ENCODE peak calls at places on chromosomes 3 and 15, in six cellular contexts. T is small intestine, L is HepG2, D is T follicular helper cell, A is occipital lobe, G is ACHN. I is an unnamed sample.

GRCh38 chr3:141294848-141295247 is 63.2 kb downstream of the PXYLP1 start:
- DNase-seq in G (peak), D (no peak), L (no peak), A (no peak), T (no peak), I (no peak)

GRCh38 chr15:88487176-88487795 is 19.8 kb downstream of the MRPS11 start:
- DNase-seq in L (no peak), D (no peak), T (no peak), A (no peak), G (no peak), I (no peak)

GRCh38 chr15:85008474-85009260 is 27.0 kb downstream of the PDE8A start:
- DNase-seq in A (no peak), L (no peak), D (no peak), G (no peak), T (no peak), I (no peak)

GRCh38 chr3:87167634-87168456 is 59.3 kb upstream of the CHMP2B start:
- DNase-seq in T (peak), A (no peak), D (no peak), G (peak), L (peak), I (no peak)

GRCh38 chr15:88950600-88951160 is 37.5 kb upstream of the MFGE8 start:
- DNase-seq in A (no peak), L (no peak), D (no peak), T (no peak), G (no peak), I (no peak)

GRCh38 chr3:118196183-118196582 is 838.5 kb downstream of the IGSF11 start:
- DNase-seq in D (no peak), T (no peak), G (no peak), L (no peak), A (no peak), I (no peak)

GRCh38 chr15:63892794-63893441 is 59.2 kb upstream of the HERC1 start:
- DNase-seq in T (peak), D (peak), L (no peak), G (no peak), A (no peak), I (peak)

GRCh38 chr15:41692049-41692448 is 31.8 kb downstream of the MGA start:
- DNase-seq in D (no peak), G (no peak), A (no peak), L (no peak), T (no peak), I (no peak)

GRCh38 chr15:82803793-82804574 is 1.9 kb downstream of the FSD2 start:
- DNase-seq in L (no peak), G (peak), D (no peak), A (no peak), T (no peak), I (no peak)

GRCh38 chr3:173945081-173945652 is 547.6 kb downstream of the NLGN1 start:
- DNase-seq in A (no peak), L (no peak), D (no peak), G (no peak), T (no peak), I (no peak)

GRCh38 chr3:174439621-174440349 is 419.3 kb upstream of the NAALADL2 start:
- DNase-seq in D (no peak), A (peak), G (peak), T (peak), L (peak), I (no peak)

GRCh38 chr15:66591322-66591862 is 25.6 kb upstream of the LCTL start:
- DNase-seq in A (no peak), L (no peak), D (no peak), T (no peak), G (no peak), I (no peak)

GRCh38 chr3:158773845-158774542 is 27.9 kb upstream of the MFSD1 start:
- DNase-seq in L (no peak), D (no peak), T (no peak), A (no peak), G (no peak), I (no peak)

GRCh38 chr15:29842290-29842689 is 20.0 kb upstream of the TJP1 start:
- DNase-seq in A (no peak), G (no peak), L (no peak), T (no peak), D (no peak), I (no peak)

GRCh38 chr3:26281284-26281977 is 341.1 kb upstream of the LRRC3B start:
- DNase-seq in L (no peak), T (no peak), D (no peak), G (no peak), A (no peak), I (no peak)

GRCh38 chr15:55319537-55320325 is 709 bp downstream of the PIGB start:
- DNase-seq in T (peak), A (no peak), G (peak), D (no peak), L (no peak), I (no peak)

GRCh38 chr3:174858353-174858752 is 781 bp upstream of the NAALADL2 start:
- DNase-seq in L (no peak), T (peak), D (no peak), A (no peak), G (peak), I (no peak)

GRCh38 chr3:98731720-98732238 is 31.4 kb upstream of the ST3GAL6 start:
- DNase-seq in T (no peak), D (no peak), G (no peak), A (no peak), L (peak), I (no peak)

GRCh38 chr3:50299929-50300680 is 900 bp upstream of the HYAL3 start:
- DNase-seq in D (no peak), A (peak), T (peak), G (peak), L (no peak), I (no peak)

GRCh38 chr15:59443341-59444081 is 5.5 kb downstream of the FAM81A start:
- DNase-seq in L (no peak), D (no peak), A (no peak), T (no peak), G (no peak), I (no peak)

GRCh38 chr15:80442728-80443403 is 38.7 kb downstream of the ARNT2 start:
- DNase-seq in D (no peak), A (no peak), G (no peak), T (no peak), L (no peak), I (no peak)

GRCh38 chr3:55264933-55265332 is 222.2 kb downstream of the WNT5A start:
- DNase-seq in T (no peak), G (no peak), A (no peak), D (no peak), L (no peak), I (no peak)

GRCh38 chr3:129428382-129429079 is at the start of gene EFCAB12:
- DNase-seq in A (peak), G (peak), D (peak), T (peak), L (peak), I (peak)

GRCh38 chr15:90402230-90402629 is 14.2 kb downstream of the IQGAP1 start:
- DNase-seq in A (no peak), D (no peak), G (peak), T (no peak), L (peak), I (no peak)

GRCh38 chr3:99534951-99535704 is 103.3 kb upstream of the COL8A1 start:
- DNase-seq in T (no peak), L (no peak), G (no peak), D (no peak), A (no peak), I (no peak)

GRCh38 chr3:74713977-74714376 is 99.5 kb upstream of the CNTN3 start:
- DNase-seq in G (no peak), T (no peak), D (no peak), A (no peak), L (no peak), I (no peak)

GRCh38 chr3:123586131-123586530 is 1.3 kb upstream of the HACD2 start:
- DNase-seq in T (peak), G (peak), A (peak), D (no peak), L (peak), I (no peak)

GRCh38 chr3:39186692-39187151 is 5.7 kb downstream of the XIRP1 start:
- DNase-seq in D (no peak), T (no peak), A (no peak), G (no peak), L (no peak), I (no peak)

GRCh38 chr15:43134157-43134637 is 811 bp downstream of the TMEM62 start:
- DNase-seq in T (peak), D (no peak), A (no peak), L (no peak), G (no peak), I (no peak)

I was measured in posterior vena cava.